ENCODE peak calls at places on chromosome 3, in six cellular contexts. O, X, C, W, Z and G are unnamed samples.

GRCh38 chr3:193548406-193548805 is 6.3 kb downstream of the ATP13A4 start:
- DNase-seq in O (no peak), C (no peak), Z (no peak), X (no peak), W (no peak), G (no peak)

GRCh38 chr3:167855306-167855705 is 119.8 kb downstream of the SERPINI1 start:
- DNase-seq in X (no peak), O (no peak), Z (no peak), W (no peak), C (no peak), G (no peak)

GRCh38 chr3:56737001-56737400 is 53.9 kb upstream of the TASOR start:
- DNase-seq in W (no peak), X (no peak), C (no peak), Z (no peak), O (no peak), G (no peak)

GRCh38 chr3:152039887-152040286 is 166.4 kb downstream of the SUCNR1 start:
- DNase-seq in Z (no peak), W (no peak), O (no peak), C (no peak), X (no peak), G (no peak)

GRCh38 chr3:13042932-13043275 is 30.3 kb downstream of the IQSEC1 start:
- DNase-seq in X (no peak), W (no peak), C (no peak), Z (no peak), O (no peak), G (no peak)

GRCh38 chr3:119294889-119295769 is 946 bp downstream of the ARHGAP31 start:
- DNase-seq in X (no peak), C (peak; percentile 27), W (peak; percentile 64), Z (no peak), O (peak; percentile 37), G (peak; percentile 67)

GRCh38 chr3:197753263-197753662 is 3.6 kb downstream of the FYTTD1 start:
- DNase-seq in Z (no peak), O (no peak), C (no peak), X (no peak), W (no peak), G (peak; percentile 35)

GRCh38 chr3:8282541-8283165 is 219.0 kb upstream of the LMCD1 start:
- DNase-seq in X (no peak), W (no peak), O (no peak), Z (no peak), C (no peak), G (peak; percentile 9)

GRCh38 chr3:44477312-44478030 is at the start of gene ZNF445:
- DNase-seq in O (peak; percentile 74), W (peak; percentile 80), X (peak; percentile 4), Z (peak; percentile 82), C (peak; percentile 58), G (peak; percentile 82)

GRCh38 chr3:11574981-11575669 is 68.6 kb downstream of the VGLL4 start:
- DNase-seq in C (no peak), W (no peak), X (no peak), Z (no peak), O (no peak), G (no peak)

GRCh38 chr3:195546130-195546560 is 3.0 kb upstream of the PPP1R2 start:
- DNase-seq in O (peak; percentile 73), X (no peak), W (peak; percentile 87), C (no peak), Z (no peak), G (peak; percentile 37)

GRCh38 chr3:54949491-54950044 is 21.7 kb upstream of the LRTM1 start:
- DNase-seq in Z (no peak), W (no peak), X (no peak), O (no peak), C (no peak), G (no peak)

GRCh38 chr3:150875548-150875947 is 29.7 kb downstream of the MINDY4B start:
- DNase-seq in X (no peak), W (no peak), O (no peak), C (no peak), Z (no peak), G (no peak)

GRCh38 chr3:139774570-139775302 is 97.0 kb upstream of the NMNAT3 start:
- DNase-seq in Z (no peak), C (no peak), X (peak; percentile 70), W (peak; percentile 65), O (no peak), G (peak; percentile 72)

GRCh38 chr3:165837058-165837525 is at the start of gene BCHE:
- DNase-seq in X (no peak), C (no peak), O (peak; percentile 30), W (peak; percentile 84), Z (no peak), G (peak; percentile 76)

GRCh38 chr3:149657796-149658443 is at the start of gene WWTR1:
- DNase-seq in X (no peak), C (peak; percentile 20), W (peak; percentile 98), Z (peak; percentile 68), O (peak; percentile 94), G (peak; percentile 96)

GRCh38 chr3:148884261-148884660 is 19.2 kb downstream of the CPA3 start:
- DNase-seq in X (no peak), Z (no peak), O (peak; percentile 43), W (no peak), C (no peak), G (peak; percentile 22)

GRCh38 chr3:127112796-127113570 is 79.9 kb upstream of the PRR23E start:
- DNase-seq in W (no peak), X (no peak), C (no peak), Z (no peak), O (no peak), G (no peak)

GRCh38 chr3:58254144-58254543 is 16.6 kb downstream of the ABHD6 start:
- DNase-seq in W (no peak), Z (no peak), X (no peak), C (no peak), O (no peak), G (no peak)

GRCh38 chr3:177332955-177333354 is 135.7 kb upstream of the TBL1XR1 start:
- DNase-seq in X (no peak), C (no peak), W (no peak), Z (no peak), O (no peak), G (no peak)

GRCh38 chr3:159884661-159885402 is 103.8 kb upstream of the IL12A start:
- DNase-seq in X (no peak), Z (no peak), C (no peak), O (peak; percentile 65), W (peak; percentile 69), G (peak; percentile 60)

GRCh38 chr3:56845505-56845904 is 43.8 kb upstream of the ARHGEF3 start:
- DNase-seq in X (no peak), W (no peak), O (no peak), C (no peak), Z (no peak), G (peak; percentile 42)